ENCODE peak calls at places on chromosomes 6 and 20, in six cellular contexts. Q, C, X, U, A and J are unnamed samples.

GRCh38 chr6:1190361-1190760 is 121.5 kb upstream of the FOXQ1 start:
- DNase-seq in Q (no peak), C (no peak), X (no peak), U (no peak), A (no peak), J (peak; percentile 48)

GRCh38 chr6:88135578-88136114 is 30.5 kb downstream of the CNR1 start:
- DNase-seq in Q (no peak), C (no peak), X (no peak), U (no peak), A (no peak), J (no peak)

GRCh38 chr20:39800111-39800510 is 838.0 kb downstream of the DHX35 start:
- DNase-seq in Q (no peak), C (no peak), X (no peak), U (no peak), A (no peak), J (no peak)

GRCh38 chr6:41558033-41558807 is 12.0 kb downstream of the FOXP4 start:
- DNase-seq in Q (no peak), C (no peak), X (no peak), U (no peak), A (no peak), J (no peak)

GRCh38 chr20:58184063-58184462 is 44.4 kb downstream of the ANKRD60 start:
- DNase-seq in Q (no peak), C (no peak), X (no peak), U (no peak), A (no peak), J (no peak)

GRCh38 chr20:57655812-57656161 is 35.6 kb upstream of the ZBP1 start:
- DNase-seq in Q (no peak), C (no peak), X (no peak), U (no peak), A (no peak), J (no peak)

GRCh38 chr6:24403501-24403824 is 727 bp downstream of the MRS2 start:
- DNase-seq in Q (no peak), C (no peak), X (no peak), U (no peak), A (no peak), J (no peak)

GRCh38 chr20:50245561-50246366 is 55.1 kb downstream of the CEBPB start:
- DNase-seq in Q (no peak), C (no peak), X (no peak), U (no peak), A (no peak), J (peak; percentile 72)

GRCh38 chr20:50360218-50360672 is 149.9 kb upstream of the PTPN1 start:
- DNase-seq in Q (no peak), C (no peak), X (no peak), U (no peak), A (no peak), J (no peak)